ENCODE peak calls at places on chromosome 21, in nine cellular contexts. J is ELR; I is stimulated activated CD8-positive, alpha-beta memory T cell treated with anti-CD3 and anti-CD28 coated beads, Interleukin-15, amount 100 ng/mL, for 4 hours; N is iris pigment epithelial cell; Y is amygdala; P is CD8-positive, alpha-beta T cell; A is fibroblast of the conjunctiva; C is midbrain; Z is SIG-M5. B is an unnamed sample.

GRCh38 chr21:33196956-33197374 is 32.8 kb upstream of the IFNAR2 start:
- DNase-seq in J (peak), A (peak), Y (peak), Z (no peak), P (peak), N (peak), C (peak), I (no peak), B (no peak)

GRCh38 chr21:37005548-37006242 is 807 bp upstream of the RIPPLY3 start:
- DNase-seq in J (no peak), I (no peak), Y (no peak), Z (no peak), C (no peak), N (no peak), A (no peak), P (no peak), B (no peak)

GRCh38 chr21:30072496-30072895 is 94.1 kb downstream of the CLDN17 start:
- DNase-seq in Y (no peak), P (no peak), N (peak), Z (no peak), C (no peak), J (no peak), A (peak), I (no peak), B (no peak)

GRCh38 chr21:45806042-45806441 is 162.5 kb downstream of the PCBP3 start:
- DNase-seq in P (no peak), J (no peak), I (no peak), Y (no peak), Z (no peak), A (no peak), N (no peak), C (no peak), B (no peak)

GRCh38 chr21:43611598-43612369 is 47.5 kb downstream of the HSF2BP start:
- DNase-seq in Y (no peak), N (peak), A (peak), C (peak), I (no peak), J (peak), P (no peak), Z (no peak), B (no peak)

GRCh38 chr21:26169611-26170470 is 729 bp downstream of the APP start:
- DNase-seq in J (peak), Y (peak), Z (no peak), C (peak), N (peak), I (no peak), A (peak), P (peak), B (peak)

GRCh38 chr21:27759091-27759659 is 792.3 kb upstream of the ADAMTS5 start:
- DNase-seq in J (peak), N (no peak), A (no peak), C (peak), Z (no peak), Y (no peak), P (no peak), I (no peak), B (no peak)

GRCh38 chr21:44078411-44078981 is 28.7 kb upstream of the PWP2 start:
- DNase-seq in C (no peak), P (no peak), N (no peak), Y (no peak), Z (no peak), I (no peak), J (no peak), A (no peak), B (no peak)

GRCh38 chr21:33487996-33488395 is 3.5 kb downstream of the DNAJC28 start:
- DNase-seq in J (no peak), Y (no peak), A (no peak), I (no peak), P (no peak), N (no peak), Z (no peak), C (no peak), B (no peak)

GRCh38 chr21:29145354-29145782 is 14.9 kb downstream of the MAP3K7CL start:
- DNase-seq in Y (no peak), A (peak), J (peak), I (no peak), P (no peak), N (peak), C (peak), Z (no peak), B (peak)

GRCh38 chr21:41873005-41873404 is 6.1 kb downstream of the PRDM15 start:
- DNase-seq in J (no peak), Z (no peak), N (no peak), I (no peak), P (no peak), Y (no peak), C (no peak), A (no peak), B (no peak)

GRCh38 chr21:17699524-17700189 is 87.0 kb upstream of the BTG3 start:
- DNase-seq in A (no peak), I (no peak), Y (no peak), Z (no peak), N (no peak), C (no peak), J (no peak), P (no peak), B (no peak)

GRCh38 chr21:31332525-31332924 is 11.5 kb downstream of the TIAM1 start:
- DNase-seq in Y (no peak), N (no peak), J (no peak), P (no peak), A (no peak), C (no peak), Z (no peak), I (no peak), B (no peak)

GRCh38 chr21:40668535-40669275 is 178.3 kb downstream of the DSCAM start:
- DNase-seq in I (no peak), P (no peak), A (no peak), Y (no peak), N (no peak), Z (no peak), J (no peak), C (no peak), B (no peak)

B was measured in GM04503.